ENCODE peak calls at places on chromosomes 13 and 19, in eight cellular contexts. N, B, D, L, K, T, R and J are unnamed samples.

GRCh38 chr19:4503224-4504170 is 14.8 kb downstream of the PLIN4 start:
- ATAC-seq in R (no peak), B (no peak), K (no peak), N (no peak), T (no peak), L (no peak), D (no peak), J (no peak)

GRCh38 chr13:80444240-80445015 is 103.5 kb upstream of the SPRY2 start:
- ATAC-seq in B (peak; percentile 56), D (peak; percentile 13), L (peak; percentile 92), R (no peak), N (peak; percentile 79), T (peak; percentile 65), K (no peak), J (no peak)

GRCh38 chr13:113272791-113273190 is 24.2 kb upstream of the LAMP1 start:
- ATAC-seq in T (no peak), D (no peak), B (peak; percentile 30), N (peak; percentile 78), L (peak; percentile 69), K (no peak), R (no peak), J (no peak)

GRCh38 chr13:112740502-112741131 is 50.8 kb downstream of the ATP11A start:
- ATAC-seq in B (peak; percentile 23), N (peak; percentile 52), K (no peak), T (peak; percentile 94), R (no peak), L (no peak), D (peak; percentile 53), J (peak; percentile 81)

GRCh38 chr13:44305845-44306244 is 67.8 kb upstream of the SERP2 start:
- ATAC-seq in R (no peak), K (no peak), T (no peak), D (peak; percentile 3), L (no peak), B (peak; percentile 16), N (no peak), J (no peak)

GRCh38 chr13:112812306-112813034 is 122.6 kb downstream of the ATP11A start:
- ATAC-seq in R (no peak), D (no peak), L (no peak), N (no peak), B (no peak), K (no peak), T (no peak), J (peak; percentile 46)

GRCh38 chr13:71864981-71865857 is 1.8 kb downstream of the DACH1 start:
- ATAC-seq in K (peak; percentile 41), B (peak; percentile 24), D (peak; percentile 43), L (peak; percentile 20), N (peak; percentile 46), R (no peak), T (no peak), J (peak; percentile 2)

GRCh38 chr19:47537493-47537892 is 22.6 kb upstream of the NAPA start:
- ATAC-seq in L (no peak), B (no peak), T (no peak), R (no peak), K (no peak), D (no peak), N (no peak), J (no peak)

GRCh38 chr13:99281811-99282263 is 23.7 kb upstream of the GPR18 start:
- ATAC-seq in K (no peak), R (no peak), T (peak; percentile 91), B (peak; percentile 70), N (peak; percentile 88), D (peak; percentile 63), L (peak; percentile 85), J (peak; percentile 86)

GRCh38 chr13:39317284-39317683 is 279.0 kb downstream of the NHLRC3 start:
- ATAC-seq in D (peak; percentile 25), T (peak; percentile 79), B (peak; percentile 83), L (no peak), N (peak; percentile 59), R (no peak), K (no peak), J (peak; percentile 78)

GRCh38 chr19:51366999-51367564 is 894 bp upstream of the ETFB start:
- ATAC-seq in L (peak; percentile 15), N (no peak), R (no peak), B (peak; percentile 0), D (peak; percentile 0), T (peak; percentile 12), K (peak; percentile 1), J (no peak)

GRCh38 chr19:9801976-9802375 is 16.9 kb downstream of the FBXL12 start:
- ATAC-seq in D (no peak), B (no peak), T (no peak), N (no peak), R (no peak), K (no peak), L (no peak), J (no peak)

GRCh38 chr19:18464646-18465045 is 26.7 kb upstream of the ISYNA1 start:
- ATAC-seq in N (peak; percentile 74), B (peak; percentile 79), K (peak; percentile 61), R (peak; percentile 43), L (no peak), D (peak; percentile 63), T (peak; percentile 55), J (peak; percentile 69)

GRCh38 chr13:112236539-112237197 is 139.5 kb upstream of the SPACA7 start:
- ATAC-seq in N (no peak), L (no peak), B (no peak), R (no peak), T (no peak), K (no peak), D (no peak), J (no peak)

GRCh38 chr19:10228393-10228792 is 2.7 kb downstream of the S1PR2 start:
- ATAC-seq in T (no peak), K (no peak), R (no peak), B (no peak), N (no peak), D (no peak), L (no peak), J (no peak)

GRCh38 chr19:18000480-18000980 is 7.4 kb upstream of the ARRDC2 start:
- ATAC-seq in L (no peak), K (no peak), N (no peak), D (no peak), R (no peak), T (peak; percentile 28), B (no peak), J (no peak)

GRCh38 chr13:109651854-109652253 is 134.5 kb downstream of the IRS2 start:
- ATAC-seq in B (peak; percentile 36), T (peak; percentile 50), N (peak; percentile 22), D (no peak), L (peak; percentile 31), R (no peak), K (no peak), J (no peak)

GRCh38 chr19:10352764-10353671 is 13.6 kb upstream of the ICAM3 start:
- ATAC-seq in D (peak; percentile 32), R (peak; percentile 25), B (peak; percentile 24), L (no peak), N (peak; percentile 30), T (peak; percentile 71), K (peak; percentile 23), J (peak; percentile 55)

GRCh38 chr19:46963093-46963734 is 56.4 kb upstream of the NPAS1 start:
- ATAC-seq in N (no peak), B (no peak), L (no peak), T (no peak), R (no peak), D (no peak), K (no peak), J (no peak)

GRCh38 chr19:9586764-9587163 is 2.5 kb upstream of the ZNF121 start:
- ATAC-seq in N (peak; percentile 69), K (no peak), L (peak; percentile 82), B (peak; percentile 73), T (no peak), R (peak; percentile 63), D (peak; percentile 79), J (no peak)

GRCh38 chr13:99207511-99207910 is 6.9 kb downstream of the UBAC2 start:
- ATAC-seq in B (no peak), D (no peak), R (no peak), N (no peak), L (no peak), K (no peak), T (no peak), J (no peak)

GRCh38 chr19:46919324-46919723 is 58.5 kb downstream of the ARHGAP35 start:
- ATAC-seq in R (peak; percentile 61), K (no peak), N (no peak), T (no peak), D (no peak), L (no peak), B (no peak), J (no peak)

GRCh38 chr19:18093439-18094161 is 4.0 kb upstream of the MAST3 start:
- ATAC-seq in T (peak; percentile 11), K (no peak), L (no peak), B (no peak), D (no peak), N (no peak), R (no peak), J (no peak)

GRCh38 chr19:16095071-16095571 is 16.6 kb upstream of the RAB8A start:
- ATAC-seq in D (no peak), K (no peak), B (no peak), T (peak; percentile 23), L (peak; percentile 71), N (no peak), R (no peak), J (peak; percentile 13)

GRCh38 chr13:35266412-35266811 is 210.1 kb downstream of the MAB21L1 start:
- ATAC-seq in R (no peak), K (no peak), D (no peak), T (no peak), N (no peak), B (no peak), L (no peak), J (no peak)

GRCh38 chr19:6276447-6276846 is 3.3 kb downstream of the MLLT1 start:
- ATAC-seq in N (no peak), R (no peak), K (no peak), L (no peak), B (no peak), T (no peak), D (no peak), J (no peak)
- H3K4me1 ChIP-seq in N (peaks cover 76% of the 10 kb centered on the region), R (peaks cover 20% of the 10 kb centered on the region), K (peaks cover 41% of the 10 kb centered on the region), L (peaks cover 20% of the 10 kb centered on the region), B (peaks cover 80% of the 10 kb centered on the region), T (peaks cover 72% of the 10 kb centered on the region), D (peaks cover 42% of the 10 kb centered on the region), J (peaks cover 22% of the 10 kb centered on the region)

GRCh38 chr13:42992585-42993122 is 613 bp upstream of the EPSTI1 start:
- ATAC-seq in B (peak; percentile 38), T (peak; percentile 14), N (peak; percentile 45), D (peak; percentile 58), R (peak; percentile 40), K (peak; percentile 38), L (peak; percentile 67), J (peak; percentile 8)
- H3K4me1 ChIP-seq in B (peaks cover 39% of the 10 kb centered on the region), T (peaks cover 15% of the 10 kb centered on the region), N (peaks cover 16% of the 10 kb centered on the region), D (peaks cover 26% of the 10 kb centered on the region), R (no peaks in the 10 kb centered on the region), K (peaks cover 3% of the 10 kb centered on the region), L (peaks cover 13% of the 10 kb centered on the region), J (peaks cover 26% of the 10 kb centered on the region)

DNA sequence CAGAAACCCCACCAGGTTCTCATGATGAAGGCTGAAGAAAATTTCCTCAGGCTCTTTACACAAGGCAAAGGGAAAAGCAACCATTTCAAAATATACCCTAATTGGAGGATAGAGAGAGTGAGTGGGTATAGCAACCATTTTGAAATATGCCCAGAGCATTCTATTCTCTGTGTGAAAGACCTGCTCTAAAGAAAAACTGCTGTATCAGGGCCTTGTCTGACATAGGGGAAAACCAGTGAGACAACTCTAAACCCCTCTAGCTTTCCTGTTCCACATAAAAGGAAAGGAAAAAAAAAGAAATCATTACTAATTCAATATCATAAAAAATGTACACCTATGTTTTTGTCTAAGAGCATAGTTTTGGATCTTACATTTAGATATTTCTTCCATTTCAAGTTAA is 42.3 kb downstream of the TPTE2 start:
- ATAC-seq in T (no peak), D (no peak), K (no peak), N (no peak), R (no peak), L (no peak), B (no peak), J (no peak)
- H3K4me1 ChIP-seq in T (no peaks in the 10 kb centered on the region), D (no peaks in the 10 kb centered on the region), K (no peaks in the 10 kb centered on the region), N (no peaks in the 10 kb centered on the region), R (no peaks in the 10 kb centered on the region), L (no peaks in the 10 kb centered on the region), B (no peaks in the 10 kb centered on the region), J (no peaks in the 10 kb centered on the region)

GRCh38 chr13:74073231-74073630 is 61.0 kb downstream of the KLF12 start:
- ATAC-seq in B (no peak), T (no peak), R (no peak), L (no peak), D (no peak), N (no peak), K (no peak), J (no peak)
- H3K4me1 ChIP-seq in B (no peaks in the 10 kb centered on the region), T (peaks cover 32% of the 10 kb centered on the region), R (peaks cover 3% of the 10 kb centered on the region), L (peaks cover 38% of the 10 kb centered on the region), D (no peaks in the 10 kb centered on the region), N (no peaks in the 10 kb centered on the region), K (no peaks in the 10 kb centered on the region), J (peaks cover 9% of the 10 kb centered on the region)